ENCODE peak calls at places on chromosomes 12 and 14, in five cellular contexts. One of them, this sample, is unnamed.
A peak's percentile ranks its signal among the peaks of the same experiment; 100 is the strongest.

GRCh38 chr14:93007225-93007997 is 84.5 kb downstream of the CHGA start:
- DNase-seq in stomach: peak; percentile 46
- DNase-seq in breast epithelium: no peak
- DNase-seq in Panc1: no peak
- DNase-seq in GM12878: peak; percentile 23
- DNase-seq in this sample: no peak

GRCh38 chr12:2653461-2653965 is 141.3 kb upstream of the FKBP4 start:
- DNase-seq in GM12878: no peak
- DNase-seq in breast epithelium: no peak
- DNase-seq in Panc1: no peak
- DNase-seq in stomach: no peak
- DNase-seq in this sample: peak; percentile 40

GRCh38 chr12:55171445-55171844 is 45.2 kb downstream of the OR9K2 start:
- DNase-seq in breast epithelium: no peak
- DNase-seq in stomach: no peak
- DNase-seq in GM12878: no peak
- DNase-seq in Panc1: no peak
- DNase-seq in this sample: no peak

GRCh38 chr12:52187206-52187605 is 4.6 kb downstream of the KRT80 start:
- DNase-seq in Panc1: no peak
- DNase-seq in GM12878: no peak
- DNase-seq in breast epithelium: no peak
- DNase-seq in stomach: no peak
- DNase-seq in this sample: no peak

GRCh38 chr12:78398750-78399149 is 465.8 kb upstream of the SYT1 start:
- DNase-seq in GM12878: no peak
- DNase-seq in stomach: no peak
- DNase-seq in Panc1: no peak
- DNase-seq in breast epithelium: no peak
- DNase-seq in this sample: no peak

GRCh38 chr12:754871-755562 is 2.6 kb downstream of the WNK1 start:
- DNase-seq in GM12878: no peak
- DNase-seq in stomach: no peak
- DNase-seq in Panc1: no peak
- DNase-seq in breast epithelium: no peak
- DNase-seq in this sample: no peak

GRCh38 chr12:32277774-32278173 is 121.6 kb upstream of the FGD4 start:
- DNase-seq in GM12878: no peak
- DNase-seq in breast epithelium: no peak
- DNase-seq in Panc1: no peak
- DNase-seq in stomach: no peak
- DNase-seq in this sample: no peak

GRCh38 chr12:88530868-88531267 is 49.4 kb downstream of the KITLG start:
- DNase-seq in GM12878: no peak
- DNase-seq in breast epithelium: no peak
- DNase-seq in stomach: no peak
- DNase-seq in Panc1: no peak
- DNase-seq in this sample: no peak

GRCh38 chr12:24759155-24759554 is 189.7 kb downstream of the BCAT1 start:
- DNase-seq in GM12878: no peak
- DNase-seq in breast epithelium: no peak
- DNase-seq in stomach: no peak
- DNase-seq in Panc1: no peak
- DNase-seq in this sample: no peak

GRCh38 chr12:121530600-121531355 is 50.0 kb downstream of the KDM2B start:
- DNase-seq in Panc1: no peak
- DNase-seq in GM12878: no peak
- DNase-seq in stomach: peak; percentile 61
- DNase-seq in breast epithelium: no peak
- DNase-seq in this sample: no peak

GRCh38 chr12:11882301-11883019 is 188.3 kb upstream of the BCL2L14 start:
- DNase-seq in stomach: no peak
- DNase-seq in GM12878: peak; percentile 39
- DNase-seq in breast epithelium: no peak
- DNase-seq in Panc1: no peak
- DNase-seq in this sample: no peak
- TF ChIP-seq POLR2AphosphoS5 in stomach: no peak
- TF ChIP-seq POLR2AphosphoS5 in GM12878: no peak
- TF ChIP-seq POLR2AphosphoS5 in breast epithelium: no peak
- TF ChIP-seq POLR2AphosphoS5 in Panc1: no peak
- TF ChIP-seq POLR2AphosphoS5 in this sample: no peak

DNA sequence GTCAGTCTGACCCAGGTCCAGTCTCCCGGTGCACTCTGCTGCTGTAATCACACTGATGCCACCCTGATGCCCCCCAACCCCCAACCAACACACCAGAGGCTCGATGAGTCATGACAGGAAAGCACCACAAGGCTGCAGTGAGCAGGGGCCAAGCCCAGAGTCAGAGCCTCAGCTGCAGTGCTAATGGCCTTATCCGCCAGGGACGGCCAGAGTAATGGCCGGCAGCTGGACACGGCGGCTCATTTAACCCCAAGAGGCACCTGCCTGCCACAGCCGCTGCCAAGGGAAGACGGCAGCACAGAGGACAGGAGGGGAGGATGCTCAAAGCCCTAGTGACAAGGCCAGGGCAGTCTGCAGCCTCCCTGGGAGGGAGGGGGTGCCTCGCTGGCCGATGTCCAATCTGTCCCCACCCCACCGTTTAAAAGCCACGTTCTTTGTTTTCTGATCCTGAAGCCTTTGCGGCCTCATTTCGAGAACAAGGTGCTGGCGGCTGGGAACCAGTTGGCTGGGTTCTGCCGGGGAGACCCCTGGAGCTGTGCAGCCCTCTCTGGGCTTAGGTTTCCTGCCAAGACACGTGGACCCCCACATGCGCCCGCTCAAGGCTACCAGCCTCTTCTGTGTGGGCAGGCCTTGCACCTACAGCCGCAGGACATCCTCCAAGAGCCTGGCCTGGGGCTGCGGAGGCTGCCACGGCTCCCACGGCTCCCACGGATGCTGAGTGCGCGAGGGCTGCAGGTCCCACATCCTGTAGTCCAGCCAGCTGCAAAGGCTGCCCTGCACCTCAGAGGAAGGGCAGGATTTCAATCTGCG is 13.1 kb downstream of the CCDC85C start:
- DNase-seq in Panc1: no peak
- DNase-seq in breast epithelium: no peak
- DNase-seq in GM12878: no peak
- DNase-seq in stomach: no peak
- DNase-seq in this sample: no peak
- TF ChIP-seq CTCF in Panc1: no peak
- TF ChIP-seq CTCF in breast epithelium: no peak
- TF ChIP-seq CTCF in GM12878: no peak
- TF ChIP-seq CTCF in stomach: no peak
- TF ChIP-seq CTCF in this sample: no peak

GRCh38 chr12:108302471-108303311 is 36.4 kb downstream of the CMKLR1 start:
- DNase-seq in breast epithelium: peak; percentile 67
- DNase-seq in stomach: peak; percentile 39
- DNase-seq in GM12878: no peak
- DNase-seq in Panc1: no peak
- DNase-seq in this sample: peak; percentile 93
- TF ChIP-seq POLR2AphosphoS5 in breast epithelium: no peak
- TF ChIP-seq POLR2AphosphoS5 in stomach: peak; percentile 11
- TF ChIP-seq POLR2AphosphoS5 in GM12878: no peak
- TF ChIP-seq POLR2AphosphoS5 in Panc1: no peak
- TF ChIP-seq POLR2AphosphoS5 in this sample: peak; percentile 36

GRCh38 chr12:112992541-112993398 is 14.5 kb downstream of the OAS2 start:
- DNase-seq in GM12878: no peak
- DNase-seq in Panc1: peak; percentile 54
- DNase-seq in breast epithelium: no peak
- DNase-seq in stomach: peak; percentile 53
- DNase-seq in this sample: no peak
- TF ChIP-seq CTCF in GM12878: peak; percentile 99
- TF ChIP-seq CTCF in Panc1: peak; percentile 98
- TF ChIP-seq CTCF in breast epithelium: peak; percentile 62
- TF ChIP-seq CTCF in stomach: peak; percentile 73
- TF ChIP-seq CTCF in this sample: peak; percentile 61

GRCh38 chr14:51867753-51868152 is 7.3 kb downstream of the GNG2 start:
- DNase-seq in GM12878: no peak
- DNase-seq in stomach: no peak
- DNase-seq in Panc1: no peak
- DNase-seq in breast epithelium: no peak
- DNase-seq in this sample: no peak

GRCh38 chr14:51868405-51868804 is 8.0 kb downstream of the GNG2 start:
- DNase-seq in stomach: no peak
- DNase-seq in breast epithelium: no peak
- DNase-seq in Panc1: no peak
- DNase-seq in GM12878: no peak
- DNase-seq in this sample: no peak

GRCh38 chr14:51870620-51871019 is 10.2 kb downstream of the GNG2 start:
- DNase-seq in breast epithelium: no peak
- DNase-seq in GM12878: no peak
- DNase-seq in Panc1: no peak
- DNase-seq in stomach: no peak
- DNase-seq in this sample: no peak

GRCh38 chr14:51871846-51872245 is 11.4 kb downstream of the GNG2 start:
- DNase-seq in stomach: no peak
- DNase-seq in breast epithelium: no peak
- DNase-seq in Panc1: no peak
- DNase-seq in GM12878: no peak
- DNase-seq in this sample: no peak

GRCh38 chr14:51869426-51870113 is 9.2 kb downstream of the GNG2 start:
- DNase-seq in stomach: no peak
- DNase-seq in Panc1: no peak
- DNase-seq in GM12878: no peak
- DNase-seq in breast epithelium: no peak
- DNase-seq in this sample: no peak
- TF ChIP-seq POLR2AphosphoS5 in stomach: no peak
- TF ChIP-seq POLR2AphosphoS5 in Panc1: no peak
- TF ChIP-seq POLR2AphosphoS5 in GM12878: no peak
- TF ChIP-seq POLR2AphosphoS5 in breast epithelium: no peak
- TF ChIP-seq POLR2AphosphoS5 in this sample: no peak

DNA sequence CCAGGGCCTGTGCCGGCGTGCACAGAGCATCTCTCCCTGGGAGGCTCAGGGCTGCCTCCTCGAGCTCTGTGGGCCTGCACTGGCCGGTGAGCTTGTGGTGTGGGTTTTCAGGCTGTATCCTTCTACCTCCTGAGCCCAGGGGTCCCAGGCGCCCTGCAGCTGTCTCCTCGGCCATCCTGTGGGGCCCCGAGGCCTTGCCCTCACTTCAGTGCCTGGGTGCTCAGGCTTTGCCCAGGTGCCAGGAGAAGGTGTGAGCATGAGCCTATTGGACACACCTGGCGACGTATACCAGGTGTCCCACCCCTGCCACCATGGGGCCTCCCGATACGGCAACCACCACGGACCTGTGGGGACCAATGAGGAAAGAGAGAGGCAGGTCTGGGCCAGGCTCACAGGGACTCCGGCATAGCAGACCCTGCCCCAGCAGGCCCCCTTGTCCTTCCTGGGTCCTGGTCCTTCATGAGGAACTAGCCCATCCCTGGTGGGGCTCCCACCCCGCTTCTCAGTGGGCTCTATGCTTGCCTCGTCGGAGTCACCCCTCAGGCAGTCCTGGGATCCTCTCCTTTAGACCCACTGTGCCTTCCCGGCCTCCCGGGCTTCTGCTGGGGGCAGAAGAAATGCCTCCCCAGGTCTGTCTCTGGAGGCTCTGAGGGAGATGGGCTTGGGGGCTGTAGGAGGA is 400.2 kb downstream of the TMEM121 start:
- DNase-seq in Panc1: no peak
- DNase-seq in breast epithelium: peak; percentile 15
- DNase-seq in GM12878: no peak
- DNase-seq in stomach: no peak
- DNase-seq in this sample: peak; percentile 53
- TF ChIP-seq CTCF in Panc1: no peak
- TF ChIP-seq CTCF in breast epithelium: no peak
- TF ChIP-seq CTCF in GM12878: no peak
- TF ChIP-seq CTCF in stomach: no peak
- TF ChIP-seq CTCF in this sample: no peak

This sample was measured in suprapubic skin.